ENCODE peak calls at places on chromosomes 16 and 17, in four cellular contexts. Q is AG04449, C is brain microvascular endothelial cell, W is adipocyte. D is an unnamed sample.

GRCh38 chr16:73091199-73091598 is 43.3 kb upstream of the ZFHX3 start:
- DNase-seq in Q (no peak), C (no peak), W (no peak), D (no peak)

GRCh38 chr17:58219789-58220183 is 731 bp upstream of the MKS1 start:
- DNase-seq in C (no peak), Q (no peak), W (no peak), D (no peak)

GRCh38 chr17:19254651-19255050 is 17.5 kb downstream of the EPN2 start:
- DNase-seq in W (no peak), C (no peak), Q (no peak), D (no peak)

GRCh38 chr17:44585315-44585714 is 28.0 kb downstream of the FZD2 start:
- DNase-seq in C (no peak), Q (no peak), W (no peak), D (no peak)

GRCh38 chr17:43019418-43019817 is 2.8 kb downstream of the VAT1 start:
- DNase-seq in W (no peak), C (no peak), Q (no peak), D (no peak)

GRCh38 chr17:7806592-7806991 is 27.4 kb upstream of the KDM6B start:
- DNase-seq in C (no peak), W (peak), Q (no peak), D (no peak)

GRCh38 chr16:86751081-86752030 is 173.0 kb downstream of the FOXL1 start:
- DNase-seq in Q (no peak), W (peak), C (peak), D (no peak)

GRCh38 chr16:54268340-54268739 is 18.2 kb downstream of the IRX3 start:
- DNase-seq in C (no peak), W (no peak), Q (no peak), D (no peak)

GRCh38 chr17:17511971-17512858 is 16.0 kb upstream of the RASD1 start:
- DNase-seq in Q (peak), C (peak), W (peak), D (peak)

DNA sequence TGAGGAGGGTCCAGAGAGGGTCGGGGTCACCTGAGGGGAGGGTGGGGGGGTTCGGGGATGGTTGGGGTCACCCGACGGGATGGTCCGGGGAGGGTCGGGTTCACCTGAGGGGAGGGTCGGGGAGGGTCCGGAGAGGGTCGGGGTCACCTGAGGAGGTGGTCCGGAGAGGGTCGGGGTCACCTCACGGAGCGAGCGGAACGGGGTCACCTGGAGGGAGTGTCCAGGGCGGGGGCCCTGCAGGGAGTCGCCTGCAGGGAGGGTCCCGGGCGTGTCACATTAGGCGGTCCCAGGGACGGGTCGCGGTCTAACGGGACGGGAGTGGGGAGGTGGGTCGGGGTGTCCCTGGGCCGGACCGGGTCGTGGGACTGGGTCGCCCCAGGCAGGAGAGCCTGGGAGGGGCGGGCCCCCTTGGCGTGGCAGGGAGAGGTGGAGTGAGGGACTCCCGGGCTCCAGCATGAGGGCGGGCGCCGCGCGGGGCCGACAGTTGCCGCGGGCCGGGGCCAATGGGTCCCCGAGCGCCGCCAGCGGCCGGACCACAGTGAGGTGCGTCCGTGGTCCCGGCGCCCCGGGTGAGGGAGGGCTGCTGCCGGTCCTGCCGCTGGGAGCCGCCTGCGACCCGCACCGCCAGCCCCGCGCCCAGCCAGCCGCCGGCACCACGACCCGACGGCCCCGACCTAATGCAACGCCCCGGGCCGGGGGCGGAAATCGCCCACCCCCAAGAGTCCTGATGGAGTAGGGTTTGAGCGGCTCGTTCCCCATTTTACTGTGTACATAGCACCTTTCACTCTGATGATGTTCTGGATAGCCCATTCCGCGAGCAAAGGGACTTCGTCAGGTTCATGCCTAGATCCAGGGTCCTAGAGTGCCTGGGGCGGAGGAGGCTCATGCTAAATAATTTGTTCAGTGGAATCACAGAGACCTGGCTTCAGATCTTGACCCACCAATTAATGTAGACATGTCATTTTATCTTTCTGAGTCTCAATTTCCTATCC is 1.2 kb upstream of the ABCA3 start:
- DNase-seq in C (no peak), W (no peak), Q (no peak), D (no peak)
- H3K4me3 ChIP-seq in C (no peak), W (no peak), Q (no peak), D (peak)

GRCh38 chr16:27402569-27402963 is 592 bp downstream of the IL21R start:
- DNase-seq in Q (no peak), W (no peak), C (no peak), D (no peak)
- H3K4me3 ChIP-seq in Q (no peak), W (no peak), C (no peak), D (peak)

DNA sequence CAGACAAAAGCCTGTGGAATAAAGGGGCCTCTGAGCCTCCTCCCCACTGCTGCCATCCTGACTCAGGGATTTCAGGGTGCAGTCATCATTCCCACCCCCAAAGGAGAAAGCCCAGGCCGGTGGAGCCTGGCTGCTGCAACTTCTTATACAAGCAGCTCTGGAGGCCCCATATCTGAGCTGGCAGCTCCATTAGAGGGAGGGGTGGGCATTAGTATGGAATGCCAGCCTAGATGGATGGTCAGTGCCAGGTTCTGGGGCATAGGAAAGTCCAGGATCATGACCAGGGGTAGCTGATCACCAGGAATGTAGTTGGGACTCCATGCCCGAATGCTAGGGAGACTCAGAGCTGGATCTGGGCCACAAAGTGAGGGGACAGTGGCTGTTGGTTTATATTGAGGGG is 581.0 kb downstream of the KCNJ18 start:
- DNase-seq in W (no peak), Q (no peak), C (no peak), D (no peak)
- H3K4me3 ChIP-seq in W (no peak), Q (no peak), C (no peak), D (no peak)

GRCh38 chr17:81518785-81519283 is 6.2 kb upstream of the ACTG1 start:
- DNase-seq in C (no peak), W (peak), Q (no peak), D (peak)
- H3K4me3 ChIP-seq in C (peak), W (peak), Q (peak), D (peak)

DNA sequence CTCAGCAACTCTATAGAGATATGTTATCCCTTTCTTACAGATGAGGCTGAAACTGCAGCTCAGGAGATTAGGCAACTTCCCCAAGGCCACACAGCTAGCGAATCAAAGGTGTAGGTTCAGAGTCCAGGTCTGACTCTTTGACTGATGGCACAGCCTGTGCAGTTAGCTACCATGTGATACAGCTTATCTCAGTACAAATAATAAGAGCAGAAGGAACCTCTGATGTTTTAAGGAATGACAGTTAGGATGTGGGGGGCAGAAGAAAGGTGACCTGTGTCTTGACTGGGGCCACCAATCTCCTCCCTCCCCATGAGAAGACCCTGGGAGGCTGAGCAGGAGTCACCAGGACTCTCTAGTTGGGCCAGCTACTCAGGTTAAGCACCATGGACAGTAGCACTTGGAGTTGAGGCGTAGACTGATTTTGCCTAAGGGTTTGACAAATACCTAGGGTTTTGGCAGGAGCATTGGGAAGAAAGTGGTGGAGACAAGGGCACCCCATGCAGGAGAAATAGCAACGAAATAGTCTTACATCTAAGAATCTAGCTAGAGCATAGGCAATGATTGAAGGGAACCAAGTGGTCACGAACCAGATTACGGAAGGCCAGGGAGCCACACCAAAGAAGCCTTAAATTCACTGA is 22.8 kb upstream of the ACSM2B start:
- DNase-seq in C (no peak), W (no peak), Q (no peak), D (no peak)
- H3K4me3 ChIP-seq in C (no peak), W (no peak), Q (no peak), D (no peak)